ENCODE peak calls at places on chromosomes 4 and X, in five cellular contexts. A is NCI-H1092, C is M059J, L is NCI-H510A treated with DMSO at 0.1 percent for 48 hours, B is NAMALWA. K is an unnamed sample.
A peak's percentile ranks its signal among the peaks of the same experiment; 100 is the strongest.

GRCh38 chr4:110799171-110799570 is 176.3 kb upstream of the PITX2 start:
- DNase-seq in C (no peak), B (no peak), L (no peak), A (no peak), K (no peak)

GRCh38 chrX:41759817-41760216 is 35.8 kb downstream of the GPR82 start:
- DNase-seq in L (no peak), A (no peak), C (peak; percentile 12), B (peak; percentile 28), K (no peak)

GRCh38 chrX:119753639-119754257 is 4.6 kb upstream of the SOWAHD start:
- DNase-seq in C (peak; percentile 75), B (peak; percentile 90), A (peak; percentile 10), L (peak; percentile 55), K (peak; percentile 36)

GRCh38 chr4:39706829-39707511 is 9.0 kb downstream of the UBE2K start:
- DNase-seq in C (peak; percentile 65), L (no peak), B (no peak), A (no peak), K (no peak)

GRCh38 chr4:138927065-138927464 is 88.5 kb upstream of the NOCT start:
- DNase-seq in L (no peak), B (no peak), C (no peak), A (no peak), K (no peak)

GRCh38 chr4:125801373-125801772 is 486.6 kb downstream of the FAT4 start:
- DNase-seq in B (no peak), C (no peak), L (no peak), A (no peak), K (no peak)

GRCh38 chr4:26558166-26558895 is 25.6 kb upstream of the TBC1D19 start:
- DNase-seq in A (no peak), B (no peak), L (no peak), C (peak; percentile 33), K (no peak)

GRCh38 chrX:46628406-46629371 is 55.1 kb downstream of the CHST7 start:
- DNase-seq in L (no peak), C (peak; percentile 32), B (no peak), A (no peak), K (no peak)

GRCh38 chr4:13656569-13656988 is 29.1 kb upstream of the BOD1L1 start:
- DNase-seq in A (peak; percentile 15), L (peak; percentile 59), C (peak; percentile 65), B (peak; percentile 73), K (peak; percentile 67)

GRCh38 chr4:164700471-164700870 is 53.5 kb upstream of the SMIM31 start:
- DNase-seq in L (no peak), B (peak; percentile 52), A (peak; percentile 8), C (peak; percentile 49), K (peak; percentile 19)

GRCh38 chrX:80841259-80841658 is 31.6 kb upstream of the BRWD3 start:
- DNase-seq in A (no peak), B (no peak), C (no peak), L (no peak), K (no peak)

GRCh38 chrX:70033348-70033747 is 16.4 kb downstream of the AWAT2 start:
- DNase-seq in A (no peak), B (peak; percentile 58), L (peak; percentile 6), C (peak; percentile 20), K (peak; percentile 5)

GRCh38 chrX:69229436-69229835 is 64.2 kb upstream of the PJA1 start:
- DNase-seq in C (peak; percentile 84), B (no peak), A (no peak), L (no peak), K (no peak)

GRCh38 chr4:174252412-174252811 is 31.1 kb downstream of the FBXO8 start:
- DNase-seq in A (no peak), B (no peak), C (no peak), L (no peak), K (no peak)

K was measured in G401.